ENCODE peak calls at places on chromosomes 1 and 21, in seven cellular contexts. One of them, this sample, is unnamed.

GRCh38 chr21:43640437-43640836 is 18.9 kb downstream of the HSF2BP start:
- DNase-seq in upper lobe of right lung: no peak
- DNase-seq in breast epithelium: no peak
- DNase-seq in WTC11: no peak
- DNase-seq in coronary artery: no peak
- DNase-seq in AG10803: no peak
- DNase-seq in cardiac muscle cell: no peak
- DNase-seq in this sample: no peak

GRCh38 chr1:911875-912739 is 11.6 kb upstream of the SAMD11 start:
- DNase-seq in WTC11: no peak
- DNase-seq in breast epithelium: no peak
- DNase-seq in AG10803: no peak
- DNase-seq in coronary artery: no peak
- DNase-seq in cardiac muscle cell: no peak
- DNase-seq in upper lobe of right lung: peak; percentile 46
- DNase-seq in this sample: no peak

GRCh38 chr1:239755513-239755912 is 336.2 kb upstream of the FMN2 start:
- DNase-seq in WTC11: no peak
- DNase-seq in cardiac muscle cell: no peak
- DNase-seq in breast epithelium: no peak
- DNase-seq in upper lobe of right lung: no peak
- DNase-seq in coronary artery: no peak
- DNase-seq in AG10803: no peak
- DNase-seq in this sample: no peak

GRCh38 chr1:205678286-205679111 is 1.8 kb downstream of the SLC45A3 start:
- DNase-seq in cardiac muscle cell: peak; percentile 36
- DNase-seq in AG10803: no peak
- DNase-seq in breast epithelium: no peak
- DNase-seq in upper lobe of right lung: no peak
- DNase-seq in WTC11: no peak
- DNase-seq in coronary artery: no peak
- DNase-seq in this sample: no peak

GRCh38 chr1:221283532-221283931 is 404.3 kb downstream of the HLX start:
- DNase-seq in upper lobe of right lung: no peak
- DNase-seq in coronary artery: no peak
- DNase-seq in cardiac muscle cell: no peak
- DNase-seq in WTC11: no peak
- DNase-seq in breast epithelium: no peak
- DNase-seq in AG10803: no peak
- DNase-seq in this sample: no peak

GRCh38 chr1:4701276-4701675 is 46.9 kb downstream of the AJAP1 start:
- DNase-seq in upper lobe of right lung: no peak
- DNase-seq in AG10803: no peak
- DNase-seq in coronary artery: no peak
- DNase-seq in WTC11: no peak
- DNase-seq in cardiac muscle cell: no peak
- DNase-seq in breast epithelium: no peak
- DNase-seq in this sample: no peak

GRCh38 chr1:245235156-245235555 is 80.4 kb downstream of the KIF26B start:
- DNase-seq in cardiac muscle cell: no peak
- DNase-seq in WTC11: no peak
- DNase-seq in AG10803: peak; percentile 61
- DNase-seq in breast epithelium: no peak
- DNase-seq in upper lobe of right lung: peak; percentile 73
- DNase-seq in coronary artery: no peak
- DNase-seq in this sample: no peak

GRCh38 chr1:116286541-116286971 is 86.5 kb upstream of the ATP1A1 start:
- DNase-seq in upper lobe of right lung: no peak
- DNase-seq in breast epithelium: no peak
- DNase-seq in cardiac muscle cell: no peak
- DNase-seq in WTC11: no peak
- DNase-seq in coronary artery: no peak
- DNase-seq in AG10803: peak; percentile 87
- DNase-seq in this sample: peak; percentile 22

GRCh38 chr1:95084317-95085176 is 11.8 kb upstream of the ALG14 start:
- DNase-seq in WTC11: peak; percentile 28
- DNase-seq in upper lobe of right lung: no peak
- DNase-seq in AG10803: peak; percentile 17
- DNase-seq in breast epithelium: no peak
- DNase-seq in coronary artery: no peak
- DNase-seq in cardiac muscle cell: peak; percentile 45
- DNase-seq in this sample: peak; percentile 32

GRCh38 chr1:43382027-43382771 is 7.4 kb downstream of the MED8 start:
- DNase-seq in upper lobe of right lung: no peak
- DNase-seq in AG10803: no peak
- DNase-seq in cardiac muscle cell: no peak
- DNase-seq in breast epithelium: no peak
- DNase-seq in coronary artery: no peak
- DNase-seq in WTC11: no peak
- DNase-seq in this sample: no peak

GRCh38 chr1:43381609-43382008 is 8.0 kb downstream of the MED8 start:
- DNase-seq in WTC11: no peak
- DNase-seq in coronary artery: no peak
- DNase-seq in AG10803: no peak
- DNase-seq in cardiac muscle cell: no peak
- DNase-seq in breast epithelium: no peak
- DNase-seq in upper lobe of right lung: no peak
- DNase-seq in this sample: no peak

GRCh38 chr1:43379476-43379875 is 10.1 kb downstream of the MED8 start:
- DNase-seq in WTC11: no peak
- DNase-seq in cardiac muscle cell: no peak
- DNase-seq in breast epithelium: no peak
- DNase-seq in upper lobe of right lung: no peak
- DNase-seq in AG10803: no peak
- DNase-seq in coronary artery: no peak
- DNase-seq in this sample: no peak

GRCh38 chr1:43386676-43387075 is 2.9 kb downstream of the MED8 start:
- DNase-seq in cardiac muscle cell: no peak
- DNase-seq in upper lobe of right lung: no peak
- DNase-seq in AG10803: no peak
- DNase-seq in breast epithelium: no peak
- DNase-seq in WTC11: no peak
- DNase-seq in coronary artery: no peak
- DNase-seq in this sample: no peak

DNA sequence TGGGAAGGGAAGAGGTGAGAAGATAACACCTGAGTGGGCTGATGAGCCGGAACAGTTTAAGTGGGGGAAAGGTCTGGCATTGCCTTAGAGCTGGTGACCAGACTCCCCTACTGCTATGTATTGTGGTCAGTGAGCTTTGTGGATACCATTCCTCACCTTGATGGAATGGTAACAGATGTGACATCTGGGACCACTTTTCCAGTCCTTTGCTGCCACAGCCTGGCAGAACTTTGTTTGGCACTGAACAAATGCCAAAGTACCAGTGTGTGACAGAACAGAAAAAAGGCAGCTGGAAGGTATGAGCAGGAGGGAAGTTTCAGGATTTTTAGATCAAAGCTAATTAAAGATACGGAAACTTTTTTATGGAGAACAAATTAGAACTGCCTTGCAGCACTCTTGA is 6.2 kb downstream of the MED8 start:
- DNase-seq in upper lobe of right lung: no peak
- DNase-seq in breast epithelium: no peak
- DNase-seq in cardiac muscle cell: no peak
- DNase-seq in WTC11: no peak
- DNase-seq in coronary artery: no peak
- DNase-seq in AG10803: no peak
- DNase-seq in this sample: no peak
- TF ChIP-seq CTCF in upper lobe of right lung: no peak
- TF ChIP-seq CTCF in breast epithelium: peak; percentile 10
- TF ChIP-seq CTCF in cardiac muscle cell: no peak
- TF ChIP-seq CTCF in WTC11: no peak
- TF ChIP-seq CTCF in coronary artery: no peak
- TF ChIP-seq CTCF in AG10803: no peak
- TF ChIP-seq CTCF in this sample: no peak

DNA sequence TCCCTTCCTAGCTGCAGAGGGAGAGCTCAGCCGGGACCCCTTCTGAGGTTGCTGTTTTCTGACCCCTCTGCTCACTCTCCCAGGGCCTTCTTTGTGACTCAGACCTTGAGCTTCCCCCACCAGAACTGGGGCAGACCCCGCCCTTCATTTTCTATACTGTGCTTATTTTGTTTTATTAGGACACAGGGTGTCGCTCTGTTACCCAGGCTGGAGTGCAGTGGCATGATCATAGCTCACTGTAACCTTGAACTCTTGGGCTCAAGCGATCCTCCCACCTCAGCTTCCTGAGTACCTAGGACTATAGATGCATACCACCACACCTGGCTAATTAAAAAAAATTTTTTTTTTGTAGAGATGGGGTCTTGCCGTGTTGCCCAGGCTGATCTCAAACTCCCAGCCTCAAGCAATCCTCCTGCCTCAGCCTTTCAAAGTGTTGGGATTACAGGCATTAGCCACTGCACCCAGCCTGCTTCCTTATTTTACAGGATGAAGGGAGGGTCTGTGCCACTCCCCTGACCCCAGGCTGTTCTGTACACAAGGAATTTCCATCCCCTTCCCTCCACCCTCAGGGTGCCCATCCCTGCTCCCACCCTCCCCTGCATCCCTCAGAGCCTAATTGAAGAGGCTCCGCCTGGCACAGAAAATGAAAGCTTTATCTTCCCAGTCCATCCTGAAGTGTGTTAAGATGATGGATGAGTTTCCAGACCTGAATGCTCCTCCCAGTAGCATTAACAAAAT is 195.2 kb upstream of the POU3F1 start:
- DNase-seq in AG10803: no peak
- DNase-seq in WTC11: no peak
- DNase-seq in upper lobe of right lung: no peak
- DNase-seq in cardiac muscle cell: no peak
- DNase-seq in coronary artery: no peak
- DNase-seq in breast epithelium: no peak
- DNase-seq in this sample: no peak
- TF ChIP-seq CTCF in AG10803: no peak
- TF ChIP-seq CTCF in WTC11: no peak
- TF ChIP-seq CTCF in upper lobe of right lung: no peak
- TF ChIP-seq CTCF in cardiac muscle cell: no peak
- TF ChIP-seq CTCF in coronary artery: no peak
- TF ChIP-seq CTCF in breast epithelium: no peak
- TF ChIP-seq CTCF in this sample: no peak

GRCh38 chr1:54516249-54516920 is 31.6 kb upstream of the ACOT11 start:
- DNase-seq in upper lobe of right lung: no peak
- DNase-seq in breast epithelium: no peak
- DNase-seq in cardiac muscle cell: no peak
- DNase-seq in AG10803: no peak
- DNase-seq in coronary artery: no peak
- DNase-seq in WTC11: no peak
- DNase-seq in this sample: peak; percentile 58

GRCh38 chr1:54517536-54517935 is 30.5 kb upstream of the ACOT11 start:
- DNase-seq in cardiac muscle cell: no peak
- DNase-seq in breast epithelium: no peak
- DNase-seq in WTC11: no peak
- DNase-seq in AG10803: no peak
- DNase-seq in upper lobe of right lung: no peak
- DNase-seq in coronary artery: no peak
- DNase-seq in this sample: no peak

GRCh38 chr1:54518489-54518888 is 29.5 kb upstream of the ACOT11 start:
- DNase-seq in coronary artery: no peak
- DNase-seq in WTC11: no peak
- DNase-seq in cardiac muscle cell: no peak
- DNase-seq in AG10803: no peak
- DNase-seq in breast epithelium: no peak
- DNase-seq in upper lobe of right lung: no peak
- DNase-seq in this sample: no peak

GRCh38 chr1:54519709-54520108 is 28.3 kb upstream of the ACOT11 start:
- DNase-seq in WTC11: peak; percentile 56
- DNase-seq in upper lobe of right lung: no peak
- DNase-seq in cardiac muscle cell: no peak
- DNase-seq in breast epithelium: no peak
- DNase-seq in coronary artery: no peak
- DNase-seq in AG10803: no peak
- DNase-seq in this sample: peak; percentile 20
- TF ChIP-seq CTCF in WTC11: peak; percentile 27
- TF ChIP-seq CTCF in upper lobe of right lung: no peak
- TF ChIP-seq CTCF in cardiac muscle cell: no peak
- TF ChIP-seq CTCF in breast epithelium: no peak
- TF ChIP-seq CTCF in coronary artery: no peak
- TF ChIP-seq CTCF in AG10803: peak; percentile 8
- TF ChIP-seq CTCF in this sample: no peak

GRCh38 chr1:6472391-6472790 is 6.4 kb upstream of the TNFRSF25 start:
- DNase-seq in upper lobe of right lung: no peak
- DNase-seq in AG10803: no peak
- DNase-seq in cardiac muscle cell: no peak
- DNase-seq in breast epithelium: no peak
- DNase-seq in coronary artery: no peak
- DNase-seq in WTC11: peak; percentile 68
- DNase-seq in this sample: no peak
- TF ChIP-seq CTCF in upper lobe of right lung: peak; percentile 14
- TF ChIP-seq CTCF in AG10803: no peak
- TF ChIP-seq CTCF in cardiac muscle cell: peak; percentile 34
- TF ChIP-seq CTCF in breast epithelium: no peak
- TF ChIP-seq CTCF in coronary artery: no peak
- TF ChIP-seq CTCF in WTC11: peak; percentile 27
- TF ChIP-seq CTCF in this sample: peak; percentile 29

DNA sequence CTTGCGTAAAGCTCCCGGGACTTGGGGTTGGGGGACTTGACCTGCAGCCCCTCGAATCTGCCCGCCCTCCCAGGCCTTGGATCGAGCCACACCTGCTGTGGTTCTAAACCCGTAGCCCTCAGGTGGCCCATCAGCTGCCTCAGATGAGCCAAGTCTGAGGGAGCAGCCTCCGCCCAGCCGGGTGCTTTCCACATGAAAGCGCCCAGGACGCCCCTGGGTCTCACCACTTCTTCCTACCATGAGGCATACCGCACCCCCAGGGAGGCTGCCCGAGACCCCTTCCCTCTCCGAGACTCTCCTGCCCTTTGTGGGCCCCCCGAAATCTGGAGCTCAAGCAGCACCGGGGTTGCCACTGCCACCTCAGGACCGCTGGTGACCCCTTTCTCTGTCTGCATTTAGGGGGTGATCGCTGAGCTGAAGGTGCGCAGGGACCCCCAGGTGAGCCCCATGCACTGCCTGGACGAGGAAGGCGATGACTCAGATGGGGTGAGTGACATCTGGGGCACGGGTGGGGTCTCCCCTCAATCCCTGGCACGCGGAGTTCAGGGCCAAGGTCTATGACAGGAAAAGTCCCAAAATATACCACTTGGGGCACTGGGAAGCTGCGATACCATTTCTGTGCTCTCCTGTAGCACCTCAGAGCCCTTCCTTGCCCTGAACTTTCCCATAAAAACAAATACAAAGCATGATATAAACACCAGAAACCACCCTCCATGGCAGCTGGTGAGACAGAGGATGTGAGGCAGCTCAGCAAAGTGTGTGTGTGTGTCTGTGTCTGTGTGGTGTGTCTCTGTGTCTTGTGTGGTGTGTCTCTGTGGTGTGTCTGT is 68.5 kb downstream of the SLC19A1 start:
- DNase-seq in breast epithelium: no peak
- DNase-seq in coronary artery: no peak
- DNase-seq in upper lobe of right lung: no peak
- DNase-seq in cardiac muscle cell: no peak
- DNase-seq in WTC11: no peak
- DNase-seq in AG10803: no peak
- DNase-seq in this sample: no peak
- TF ChIP-seq CTCF in breast epithelium: no peak
- TF ChIP-seq CTCF in coronary artery: no peak
- TF ChIP-seq CTCF in upper lobe of right lung: no peak
- TF ChIP-seq CTCF in cardiac muscle cell: no peak
- TF ChIP-seq CTCF in WTC11: no peak
- TF ChIP-seq CTCF in AG10803: no peak
- TF ChIP-seq CTCF in this sample: no peak